ENCODE peak calls at places on chromosome 16, in five cellular contexts. One of them, this sample, is unnamed.
A peak's percentile ranks its signal among the peaks of the same experiment; 100 is the strongest.

GRCh38 chr16:54403580-54403979 is 117.0 kb upstream of the IRX3 start:
- DNase-seq in T follicular helper cell: no peak
- DNase-seq in T-cell: no peak
- DNase-seq in amniotic stem cell: no peak
- DNase-seq in prostate gland: no peak
- DNase-seq in this sample: no peak

GRCh38 chr16:2782583-2783351 is 4.6 kb downstream of the PRSS33 start:
- DNase-seq in T follicular helper cell: no peak
- DNase-seq in T-cell: no peak
- DNase-seq in amniotic stem cell: no peak
- DNase-seq in prostate gland: no peak
- DNase-seq in this sample: no peak

GRCh38 chr16:24085665-24086064 is 170.5 kb upstream of the CACNG3 start:
- DNase-seq in T follicular helper cell: no peak
- DNase-seq in T-cell: no peak
- DNase-seq in amniotic stem cell: no peak
- DNase-seq in prostate gland: no peak
- DNase-seq in this sample: no peak

GRCh38 chr16:28823291-28823718 is 506 bp downstream of the ATXN2L start:
- DNase-seq in T follicular helper cell: no peak
- DNase-seq in T-cell: no peak
- DNase-seq in amniotic stem cell: no peak
- DNase-seq in prostate gland: no peak
- DNase-seq in this sample: no peak

GRCh38 chr16:31006086-31006385 is 4.4 kb downstream of the STX1B start:
- DNase-seq in T follicular helper cell: no peak
- DNase-seq in T-cell: no peak
- DNase-seq in amniotic stem cell: no peak
- DNase-seq in prostate gland: no peak
- DNase-seq in this sample: no peak

GRCh38 chr16:83305092-83305491 is 502.7 kb upstream of the HSBP1 start:
- DNase-seq in T follicular helper cell: no peak
- DNase-seq in T-cell: no peak
- DNase-seq in amniotic stem cell: peak; percentile 53
- DNase-seq in prostate gland: no peak
- DNase-seq in this sample: peak; percentile 91

GRCh38 chr16:19689342-19689741 is 28.7 kb downstream of the KNOP1 start:
- DNase-seq in T follicular helper cell: no peak
- DNase-seq in T-cell: no peak
- DNase-seq in amniotic stem cell: no peak
- DNase-seq in prostate gland: no peak
- DNase-seq in this sample: no peak

GRCh38 chr16:55502801-55503366 is 6.0 kb upstream of the LPCAT2 start:
- DNase-seq in T follicular helper cell: no peak
- DNase-seq in T-cell: no peak
- DNase-seq in amniotic stem cell: no peak
- DNase-seq in prostate gland: peak; percentile 50
- DNase-seq in this sample: no peak

GRCh38 chr16:74271879-74272278 is 24.7 kb upstream of the PSMD7 start:
- DNase-seq in T follicular helper cell: no peak
- DNase-seq in T-cell: no peak
- DNase-seq in amniotic stem cell: no peak
- DNase-seq in prostate gland: no peak
- DNase-seq in this sample: no peak

GRCh38 chr16:17258848-17259713 is 211.7 kb downstream of the XYLT1 start:
- DNase-seq in T follicular helper cell: no peak
- DNase-seq in T-cell: no peak
- DNase-seq in amniotic stem cell: no peak
- DNase-seq in prostate gland: no peak
- DNase-seq in this sample: no peak

GRCh38 chr16:4142268-4142667 is 26.0 kb upstream of the ADCY9 start:
- DNase-seq in T follicular helper cell: no peak
- DNase-seq in T-cell: peak; percentile 39
- DNase-seq in amniotic stem cell: no peak
- DNase-seq in prostate gland: no peak
- DNase-seq in this sample: no peak

GRCh38 chr16:80317132-80318098 is 223.4 kb upstream of the DYNLRB2 start:
- DNase-seq in T follicular helper cell: no peak
- DNase-seq in T-cell: no peak
- DNase-seq in amniotic stem cell: no peak
- DNase-seq in prostate gland: no peak
- DNase-seq in this sample: no peak

GRCh38 chr16:71712501-71712900 is 12.0 kb downstream of the PHLPP2 start:
- DNase-seq in T follicular helper cell: no peak
- DNase-seq in T-cell: no peak
- DNase-seq in amniotic stem cell: no peak
- DNase-seq in prostate gland: no peak
- DNase-seq in this sample: no peak

GRCh38 chr16:81885976-81886586 is 107.0 kb downstream of the PLCG2 start:
- DNase-seq in T follicular helper cell: no peak
- DNase-seq in T-cell: no peak
- DNase-seq in amniotic stem cell: no peak
- DNase-seq in prostate gland: no peak
- DNase-seq in this sample: no peak

GRCh38 chr16:49280861-49281331 is 742 bp downstream of the CBLN1 start:
- DNase-seq in T follicular helper cell: no peak
- DNase-seq in T-cell: no peak
- DNase-seq in amniotic stem cell: no peak
- DNase-seq in prostate gland: no peak
- DNase-seq in this sample: no peak

GRCh38 chr16:62363451-62363850 is 327.2 kb upstream of the CDH8 start:
- DNase-seq in T follicular helper cell: no peak
- DNase-seq in T-cell: no peak
- DNase-seq in amniotic stem cell: no peak
- DNase-seq in prostate gland: no peak
- DNase-seq in this sample: no peak

GRCh38 chr16:70523621-70524405 is at the start of gene SF3B3:
- DNase-seq in T follicular helper cell: no peak
- DNase-seq in T-cell: peak; percentile 80
- DNase-seq in amniotic stem cell: no peak
- DNase-seq in prostate gland: peak; percentile 63
- DNase-seq in this sample: no peak

GRCh38 chr16:66427036-66427446 is at the start of gene BEAN1:
- DNase-seq in T follicular helper cell: no peak
- DNase-seq in T-cell: no peak
- DNase-seq in amniotic stem cell: no peak
- DNase-seq in prostate gland: no peak
- DNase-seq in this sample: no peak

GRCh38 chr16:12092347-12092882 is 115.9 kb downstream of the SNX29 start:
- DNase-seq in T follicular helper cell: no peak
- DNase-seq in T-cell: no peak
- DNase-seq in amniotic stem cell: no peak
- DNase-seq in prostate gland: no peak
- DNase-seq in this sample: no peak

GRCh38 chr16:80940069-80940856 is 66.4 kb downstream of the CMC2 start:
- DNase-seq in T follicular helper cell: no peak
- DNase-seq in T-cell: no peak
- DNase-seq in amniotic stem cell: no peak
- DNase-seq in prostate gland: no peak
- DNase-seq in this sample: no peak

GRCh38 chr16:4684030-4684715 is 9.2 kb upstream of the NUDT16L1 start:
- DNase-seq in T follicular helper cell: no peak
- DNase-seq in T-cell: no peak
- DNase-seq in amniotic stem cell: no peak
- DNase-seq in prostate gland: no peak
- DNase-seq in this sample: no peak

GRCh38 chr16:79380990-79381389 is 219.5 kb downstream of the MAF start:
- DNase-seq in T follicular helper cell: no peak
- DNase-seq in T-cell: no peak
- DNase-seq in amniotic stem cell: no peak
- DNase-seq in prostate gland: no peak
- DNase-seq in this sample: no peak

GRCh38 chr16:85812811-85813700 is 13.6 kb downstream of the COX4I1 start:
- DNase-seq in T follicular helper cell: no peak
- DNase-seq in T-cell: no peak
- DNase-seq in amniotic stem cell: no peak
- DNase-seq in prostate gland: no peak
- DNase-seq in this sample: no peak

GRCh38 chr16:29804455-29805231 is 1.7 kb upstream of the MAZ start:
- DNase-seq in T follicular helper cell: no peak
- DNase-seq in T-cell: no peak
- DNase-seq in amniotic stem cell: no peak
- DNase-seq in prostate gland: peak; percentile 45
- DNase-seq in this sample: no peak

GRCh38 chr16:593807-594206 is 3.9 kb downstream of the RAB40C start:
- DNase-seq in T follicular helper cell: no peak
- DNase-seq in T-cell: no peak
- DNase-seq in amniotic stem cell: no peak
- DNase-seq in prostate gland: no peak
- DNase-seq in this sample: no peak

GRCh38 chr16:53132406-53132805 is 77.6 kb downstream of the CHD9 start:
- DNase-seq in T follicular helper cell: no peak
- DNase-seq in T-cell: no peak
- DNase-seq in amniotic stem cell: no peak
- DNase-seq in prostate gland: no peak
- DNase-seq in this sample: no peak

GRCh38 chr16:154223-155030 is 2.0 kb downstream of the HBZ start:
- DNase-seq in T follicular helper cell: no peak
- DNase-seq in T-cell: no peak
- DNase-seq in amniotic stem cell: no peak
- DNase-seq in prostate gland: no peak
- DNase-seq in this sample: no peak

GRCh38 chr16:21646091-21646490 is 6.3 kb downstream of the IGSF6 start:
- DNase-seq in T follicular helper cell: no peak
- DNase-seq in T-cell: no peak
- DNase-seq in amniotic stem cell: no peak
- DNase-seq in prostate gland: no peak
- DNase-seq in this sample: no peak

GRCh38 chr16:57999366-57999970 is 1.0 kb downstream of the ZNF319 start:
- DNase-seq in T follicular helper cell: no peak
- DNase-seq in T-cell: peak; percentile 54
- DNase-seq in amniotic stem cell: no peak
- DNase-seq in prostate gland: no peak
- DNase-seq in this sample: no peak

GRCh38 chr16:69717066-69717465 is 9.3 kb downstream of the NQO1 start:
- DNase-seq in T follicular helper cell: no peak
- DNase-seq in T-cell: no peak
- DNase-seq in amniotic stem cell: no peak
- DNase-seq in prostate gland: no peak
- DNase-seq in this sample: no peak

GRCh38 chr16:48123104-48123788 is 32.5 kb downstream of the ABCC12 start:
- DNase-seq in T follicular helper cell: no peak
- DNase-seq in T-cell: no peak
- DNase-seq in amniotic stem cell: peak; percentile 94
- DNase-seq in prostate gland: no peak
- DNase-seq in this sample: peak; percentile 70

GRCh38 chr16:27723711-27724490 is 174.0 kb downstream of the KATNIP start:
- DNase-seq in T follicular helper cell: no peak
- DNase-seq in T-cell: no peak
- DNase-seq in amniotic stem cell: no peak
- DNase-seq in prostate gland: no peak
- DNase-seq in this sample: no peak

GRCh38 chr16:1126044-1126443 is 26.9 kb upstream of the CACNA1H start:
- DNase-seq in T follicular helper cell: no peak
- DNase-seq in T-cell: no peak
- DNase-seq in amniotic stem cell: no peak
- DNase-seq in prostate gland: no peak
- DNase-seq in this sample: no peak

GRCh38 chr16:25707982-25708583 is 16.3 kb downstream of the HS3ST4 start:
- DNase-seq in T follicular helper cell: no peak
- DNase-seq in T-cell: no peak
- DNase-seq in amniotic stem cell: no peak
- DNase-seq in prostate gland: no peak
- DNase-seq in this sample: no peak

GRCh38 chr16:80580109-80580832 is 39.5 kb downstream of the DYNLRB2 start:
- DNase-seq in T follicular helper cell: peak; percentile 30
- DNase-seq in T-cell: peak; percentile 68
- DNase-seq in amniotic stem cell: no peak
- DNase-seq in prostate gland: no peak
- DNase-seq in this sample: no peak

GRCh38 chr16:54284319-54284930 is 2.2 kb downstream of the IRX3 start:
- DNase-seq in T follicular helper cell: no peak
- DNase-seq in T-cell: no peak
- DNase-seq in amniotic stem cell: no peak
- DNase-seq in prostate gland: peak; percentile 30
- DNase-seq in this sample: no peak

GRCh38 chr16:53061701-53062159 is 6.9 kb downstream of the CHD9 start:
- DNase-seq in T follicular helper cell: no peak
- DNase-seq in T-cell: peak; percentile 7
- DNase-seq in amniotic stem cell: no peak
- DNase-seq in prostate gland: no peak
- DNase-seq in this sample: no peak